ENCODE peak calls at places on chromosome 1, in nine cellular contexts. Y is activated gamma-delta T cell treated with anti-CD3 and anti-CD28 coated beads, Interleukin-2, amount 50 U/mL, for 16 hours; H is activated CD4-positive, CD25-positive, alpha-beta regulatory T cell; F is activated effector memory CD4-positive, alpha-beta T cell treated with Interleukin-2 at 50 U/mL for 16 hours; L is LoVo; D is stimulated activated CD4-positive, alpha-beta T cell treated with anti-CD3 and anti-CD28 coated beads, TNF-alpha, amount 100 ng/mL, for 1 hour; Z is HCT116; P is immature natural killer cell; U is T-helper 17 cell. T is an unnamed sample.

GRCh38 chr1:201506573-201507567 is at the start of gene CSRP1:
- DNase-seq in P (peak), H (peak), L (peak), U (peak), F (peak), D (peak), Y (peak), Z (peak), T (peak)

GRCh38 chr1:194071200-194071599 is 884.8 kb upstream of the B3GALT2 start:
- DNase-seq in D (no peak), U (no peak), F (no peak), P (no peak), Z (no peak), L (no peak), H (no peak), Y (no peak), T (no peak)

GRCh38 chr1:18890704-18891103 is 11.7 kb downstream of the ALDH4A1 start:
- DNase-seq in F (no peak), D (no peak), H (no peak), Z (no peak), Y (no peak), U (no peak), L (no peak), P (no peak), T (no peak)

GRCh38 chr1:192907545-192908243 is 98.9 kb downstream of the RGS2 start:
- DNase-seq in H (no peak), U (no peak), L (no peak), P (no peak), F (no peak), Z (no peak), D (no peak), Y (no peak), T (no peak)

GRCh38 chr1:212556822-212557549 is 51.6 kb upstream of the ATF3 start:
- DNase-seq in Z (no peak), Y (no peak), U (no peak), L (no peak), P (no peak), H (no peak), D (no peak), F (no peak), T (no peak)

GRCh38 chr1:9040659-9041030 is 14.4 kb upstream of the SLC2A7 start:
- DNase-seq in U (no peak), Z (no peak), H (no peak), D (no peak), L (no peak), P (no peak), Y (no peak), F (no peak), T (no peak)

GRCh38 chr1:171911506-171911905 is 70.2 kb downstream of the DNM3 start:
- DNase-seq in H (no peak), Z (no peak), U (no peak), D (no peak), L (no peak), Y (no peak), P (no peak), F (no peak), T (no peak)

GRCh38 chr1:234611153-234611798 is 1.3 kb upstream of the IRF2BP2 start:
- DNase-seq in Y (peak), P (peak), U (no peak), Z (peak), H (no peak), F (no peak), D (peak), L (peak), T (no peak)

GRCh38 chr1:115543247-115543646 is 98.5 kb upstream of the VANGL1 start:
- DNase-seq in D (no peak), P (no peak), Z (no peak), L (no peak), Y (no peak), H (no peak), F (no peak), U (no peak), T (no peak)

GRCh38 chr1:194289569-194290266 is 1103.3 kb upstream of the B3GALT2 start:
- DNase-seq in H (no peak), L (no peak), P (no peak), D (peak), F (peak), Z (no peak), Y (no peak), U (no peak), T (peak)

GRCh38 chr1:98251497-98251896 is 330.7 kb upstream of the DPYD start:
- DNase-seq in D (no peak), P (no peak), H (no peak), L (no peak), U (no peak), Y (no peak), F (no peak), Z (no peak), T (no peak)